ENCODE peak calls at places on chromosome 12, in ten cellular contexts. E is GM10248; D is heart right ventricle; T is DMS79; Q is stimulated activated CD4-positive, alpha-beta T cell treated with anti-CD3 and anti-CD28 coated beads, Interleukin-1b, Interleukin-23, amount 100 ng/mL, for 1 hour; N is AG04450; W is amniotic stem cell; U is upper lobe of right lung; K is RKO; J is ovary. H is an unnamed sample.

GRCh38 chr12:131764738-131765137 is 53.8 kb downstream of the SFSWAP start:
- DNase-seq in K (no peak), W (no peak), D (no peak), U (no peak), T (no peak), N (no peak), Q (no peak), J (no peak), E (no peak), H (no peak)

GRCh38 chr12:41277019-41277770 is 89.1 kb downstream of the PDZRN4 start:
- DNase-seq in D (no peak), Q (no peak), J (no peak), W (peak), N (peak), U (no peak), T (no peak), K (peak), E (peak), H (peak)

GRCh38 chr12:122841544-122842321 is 6.5 kb downstream of the HIP1R start:
- DNase-seq in D (no peak), N (no peak), K (peak), U (no peak), W (peak), Q (no peak), J (no peak), T (peak), E (no peak), H (no peak)

GRCh38 chr12:49288412-49288853 is 6.5 kb upstream of the PRPH start:
- DNase-seq in D (no peak), N (no peak), J (peak), Q (peak), K (peak), T (no peak), E (peak), U (peak), W (peak), H (no peak)

GRCh38 chr12:13049816-13050215 is 5.6 kb downstream of the FAM234B start:
- DNase-seq in U (no peak), Q (no peak), T (no peak), W (no peak), J (no peak), K (no peak), D (no peak), N (no peak), E (no peak), H (no peak)

GRCh38 chr12:98422809-98423208 is 92.6 kb upstream of the TMPO start:
- DNase-seq in K (no peak), T (no peak), Q (no peak), W (no peak), N (no peak), U (no peak), E (no peak), D (no peak), J (no peak), H (no peak)

GRCh38 chr12:89353188-89353822 is 1.0 kb upstream of the DUSP6 start:
- DNase-seq in T (peak), D (peak), Q (peak), J (peak), E (peak), W (no peak), U (peak), N (no peak), K (peak), H (no peak)

GRCh38 chr12:52358575-52359350 is 8.5 kb downstream of the KRT85 start:
- DNase-seq in T (no peak), U (no peak), N (no peak), D (no peak), Q (no peak), E (peak), K (no peak), J (no peak), W (no peak), H (no peak)

GRCh38 chr12:104276192-104277131 is 27.1 kb upstream of the EID3 start:
- DNase-seq in U (peak), W (no peak), K (no peak), J (no peak), T (peak), E (peak), Q (no peak), N (no peak), D (no peak), H (no peak)

GRCh38 chr12:91139981-91140659 is 28.8 kb upstream of the LUM start:
- DNase-seq in U (no peak), N (peak), D (no peak), T (no peak), J (no peak), W (peak), Q (no peak), E (no peak), K (no peak), H (no peak)

GRCh38 chr12:16335838-16336237 is 11.6 kb upstream of the MGST1 start:
- DNase-seq in E (no peak), J (no peak), U (no peak), D (no peak), K (no peak), N (no peak), W (no peak), T (no peak), Q (no peak), H (no peak)

GRCh38 chr12:68367903-68368302 is 35.7 kb upstream of the MDM1 start:
- DNase-seq in E (no peak), Q (no peak), N (no peak), W (no peak), U (no peak), J (no peak), K (no peak), D (no peak), T (no peak), H (no peak)

GRCh38 chr12:3262466-3262865 is 185.3 kb downstream of the TSPAN9 start:
- DNase-seq in T (no peak), E (no peak), D (no peak), J (no peak), K (no peak), Q (no peak), N (no peak), U (no peak), W (no peak), H (no peak)

GRCh38 chr12:8781326-8781725 is 41.1 kb upstream of the A2ML1 start:
- DNase-seq in J (no peak), N (no peak), T (no peak), W (no peak), E (no peak), D (no peak), U (no peak), K (no peak), Q (no peak), H (no peak)

GRCh38 chr12:122238861-122239260 is 13.0 kb upstream of the DIABLO start:
- DNase-seq in T (no peak), U (no peak), E (no peak), N (no peak), J (no peak), K (no peak), W (no peak), D (no peak), Q (no peak), H (no peak)

GRCh38 chr12:75455839-75456238 is 24.7 kb upstream of the GLIPR1 start:
- DNase-seq in K (no peak), U (no peak), N (no peak), T (no peak), E (no peak), W (no peak), D (no peak), J (no peak), Q (no peak), H (no peak)

GRCh38 chr12:58204086-58204485 is 262.7 kb downstream of the ATP23 start:
- DNase-seq in K (no peak), J (no peak), E (no peak), U (no peak), Q (no peak), N (no peak), D (no peak), T (no peak), W (no peak), H (peak)

GRCh38 chr12:116982721-116983502 is 72.2 kb downstream of the FBXW8 start:
- DNase-seq in U (no peak), Q (no peak), J (no peak), E (no peak), D (no peak), K (no peak), W (peak), N (peak), T (no peak), H (no peak)

GRCh38 chr12:117727301-117727700 is 241.5 kb downstream of the KSR2 start:
- DNase-seq in T (no peak), W (no peak), U (no peak), E (no peak), K (no peak), J (no peak), D (no peak), N (no peak), Q (no peak), H (no peak)

GRCh38 chr12:92356405-92356804 is 210.8 kb upstream of the BTG1 start:
- DNase-seq in D (no peak), U (no peak), J (no peak), K (no peak), N (no peak), Q (no peak), W (no peak), T (peak), E (no peak), H (no peak)

GRCh38 chr12:57590536-57590891 is 478 bp upstream of the PIP4K2C start:
- DNase-seq in E (no peak), T (no peak), Q (no peak), J (no peak), K (no peak), D (no peak), U (no peak), W (no peak), N (no peak), H (no peak)

GRCh38 chr12:70849265-70849960 is 71.1 kb downstream of the PTPRR start:
- DNase-seq in U (no peak), D (no peak), Q (no peak), E (no peak), J (no peak), N (no peak), W (peak), K (peak), T (no peak), H (peak)

GRCh38 chr12:53039851-53040250 is 10.0 kb upstream of the TNS2 start:
- DNase-seq in T (no peak), E (no peak), N (no peak), W (no peak), J (no peak), K (no peak), U (no peak), D (no peak), Q (no peak), H (no peak)

GRCh38 chr12:116962197-116962596 is 51.4 kb downstream of the FBXW8 start:
- DNase-seq in N (no peak), U (no peak), J (no peak), T (no peak), Q (no peak), E (peak), W (no peak), K (no peak), D (no peak), H (no peak)

GRCh38 chr12:18578191-18578590 is 159.6 kb downstream of the PLCZ1 start:
- DNase-seq in D (no peak), E (no peak), N (no peak), Q (no peak), T (no peak), J (no peak), W (no peak), U (no peak), K (peak), H (no peak)

GRCh38 chr12:120376890-120377572 is 8.1 kb upstream of the MSI1 start:
- DNase-seq in N (no peak), K (no peak), U (no peak), W (no peak), Q (no peak), E (no peak), D (no peak), T (no peak), J (no peak), H (no peak)

GRCh38 chr12:52285172-52285745 is 6.1 kb downstream of the KRT81 start:
- DNase-seq in U (no peak), J (no peak), T (no peak), D (no peak), W (no peak), E (no peak), Q (no peak), K (peak), N (no peak), H (no peak)

GRCh38 chr12:46674818-46675217 is 151.0 kb downstream of the SLC38A4 start:
- DNase-seq in J (no peak), U (no peak), W (no peak), Q (no peak), D (no peak), T (no peak), N (no peak), K (no peak), E (no peak), H (no peak)

GRCh38 chr12:106682594-106683234 is 91.8 kb upstream of the RIC8B start:
- DNase-seq in D (no peak), N (no peak), K (peak), T (no peak), W (no peak), J (no peak), U (no peak), Q (no peak), E (peak), H (no peak)

GRCh38 chr12:45729233-45730115 is at the start of gene ARID2:
- DNase-seq in J (peak), E (peak), T (peak), D (peak), Q (peak), N (no peak), U (peak), W (peak), K (peak), H (no peak)

GRCh38 chr12:111268738-111269572 is 99.9 kb downstream of the PHETA1 start:
- DNase-seq in E (peak), K (peak), W (no peak), N (no peak), T (no peak), U (no peak), J (no peak), D (no peak), Q (no peak), H (no peak)

GRCh38 chr12:15851045-15851444 is 31.1 kb upstream of the STRAP start:
- DNase-seq in D (no peak), U (no peak), T (no peak), E (no peak), J (no peak), Q (no peak), N (no peak), W (no peak), K (no peak), H (no peak)